ENCODE peak calls at places on chromosomes 4 and X, in six cellular contexts. V, X, M, D, C and N are unnamed samples.

GRCh38 chr4:176498857-176499256 is 179.1 kb downstream of the SPCS3 start:
- DNase-seq in X (no peak), D (peak), C (no peak), M (no peak), V (no peak), N (no peak)

GRCh38 chr4:95693594-95693993 is 144.8 kb upstream of the UNC5C start:
- DNase-seq in V (no peak), C (peak), M (peak), D (peak), X (no peak), N (no peak)

GRCh38 chr4:48944659-48945290 is 38.2 kb upstream of the OCIAD2 start:
- DNase-seq in C (peak), M (peak), X (peak), D (no peak), V (no peak), N (no peak)

GRCh38 chrX:49042581-49043219 is 457 bp downstream of the TFE3 start:
- DNase-seq in C (peak), V (no peak), D (peak), X (no peak), M (no peak), N (peak)

GRCh38 chr4:83250666-83251065 is 33.9 kb downstream of the COQ2 start:
- DNase-seq in M (no peak), D (no peak), C (no peak), X (no peak), V (no peak), N (no peak)

GRCh38 chr4:48546336-48546735 is 56.3 kb downstream of the ZAR1 start:
- DNase-seq in V (no peak), D (peak), X (no peak), M (peak), C (peak), N (no peak)

GRCh38 chrX:36963852-36964251 is 44.3 kb upstream of the FAM47C start:
- DNase-seq in X (no peak), M (no peak), D (no peak), C (no peak), V (no peak), N (peak)

GRCh38 chrX:131746491-131746968 is 202.7 kb downstream of the OR13H1 start:
- DNase-seq in D (no peak), C (no peak), M (peak), V (peak), X (no peak), N (no peak)

GRCh38 chrX:62928906-62929305 is 422.2 kb downstream of the SPIN4 start:
- DNase-seq in M (no peak), C (no peak), D (no peak), V (no peak), X (no peak), N (no peak)